ENCODE peak calls at places on chromosomes 13 and 19, in ten cellular contexts. T is lung, P is LHCN-M2, W is tibial artery, V is COR-L47, F is ELF-1, G is choroid plexus epithelial cell, X is testis, B is heart right ventricle, U is germinal center. H is an unnamed sample.

GRCh38 chr19:12723643-12724426 is at the start of gene TNPO2:
- DNase-seq in B (peak), P (peak), X (peak), W (peak), T (peak), F (peak), U (peak), G (peak), V (peak), H (peak)

GRCh38 chr19:3270908-3271307 is 46.4 kb downstream of the CELF5 start:
- DNase-seq in P (peak), U (no peak), B (no peak), X (peak), W (no peak), V (peak), T (no peak), F (peak), G (peak), H (no peak)

GRCh38 chr13:73938375-73939070 is 195.7 kb downstream of the KLF12 start:
- DNase-seq in G (peak), U (no peak), B (no peak), T (no peak), X (no peak), W (no peak), V (no peak), P (peak), F (no peak), H (no peak)

GRCh38 chr19:16564842-16565241 is 7.4 kb downstream of the SLC35E1 start:
- DNase-seq in V (no peak), G (no peak), P (no peak), X (no peak), W (no peak), U (no peak), F (no peak), B (no peak), T (no peak), H (no peak)

GRCh38 chr19:48926909-48927308 is 6.6 kb upstream of the DHDH start:
- DNase-seq in W (peak), T (peak), P (peak), F (no peak), U (no peak), G (peak), X (peak), V (no peak), B (no peak), H (no peak)

GRCh38 chr19:28074773-28075172 is 1138.2 kb downstream of the UQCRFS1 start:
- DNase-seq in X (no peak), U (no peak), T (no peak), P (no peak), V (no peak), B (no peak), G (no peak), F (peak), W (no peak), H (no peak)

GRCh38 chr13:97407540-97407939 is 26.4 kb upstream of the RAP2A start:
- DNase-seq in X (no peak), V (no peak), B (no peak), F (no peak), P (no peak), W (no peak), G (no peak), U (no peak), T (no peak), H (no peak)

GRCh38 chr19:7673995-7674667 is 2.8 kb upstream of the MCEMP1 start:
- DNase-seq in G (peak), U (peak), T (peak), B (peak), W (peak), X (peak), F (peak), P (peak), V (peak), H (no peak)

GRCh38 chr19:9914315-9915207 is 21.8 kb downstream of the OLFM2 start:
- DNase-seq in P (peak), F (peak), U (peak), V (peak), W (peak), B (peak), G (peak), X (peak), T (peak), H (peak)

GRCh38 chr13:96751089-96751488 is 243.2 kb downstream of the OXGR1 start:
- DNase-seq in T (no peak), G (no peak), W (no peak), P (no peak), B (no peak), X (no peak), V (no peak), F (no peak), U (no peak), H (no peak)

GRCh38 chr13:97658556-97658955 is 224.6 kb downstream of the RAP2A start:
- DNase-seq in F (no peak), W (no peak), G (no peak), U (no peak), V (no peak), B (no peak), T (no peak), P (no peak), X (no peak), H (no peak)

GRCh38 chr19:42552086-42553065 is 24.1 kb upstream of the CEACAM1 start:
- DNase-seq in F (no peak), U (no peak), T (no peak), B (no peak), W (no peak), P (no peak), G (no peak), V (no peak), X (no peak), H (no peak)

GRCh38 chr13:79901336-79901735 is 420.4 kb downstream of the NDFIP2 start:
- DNase-seq in F (no peak), T (no peak), P (no peak), W (no peak), B (no peak), V (no peak), X (no peak), U (no peak), G (peak), H (no peak)

GRCh38 chr13:103539265-103539664 is 473.0 kb upstream of the SLC10A2 start:
- DNase-seq in X (no peak), G (no peak), B (peak), U (no peak), T (no peak), F (no peak), W (no peak), V (peak), P (no peak), H (no peak)

GRCh38 chr19:7636691-7637373 is at the start of gene STXBP2:
- DNase-seq in T (peak), G (peak), U (peak), P (no peak), F (peak), X (peak), V (peak), B (peak), W (peak), H (peak)